ENCODE peak calls at places on chromosomes 11 and 22, in eight cellular contexts. V, O, P, H, G, L, Z and J are unnamed samples.

GRCh38 chr11:61961570-61962212 is 5.7 kb downstream of the FTH1 start:
- DNase-seq in L (peak), P (no peak), O (peak), V (peak), G (peak), H (no peak), Z (peak), J (peak)

GRCh38 chr11:45885921-45886721 is 670 bp downstream of the MAPK8IP1 start:
- DNase-seq in G (no peak), H (no peak), P (peak), V (no peak), L (no peak), O (no peak), Z (no peak), J (no peak)

GRCh38 chr11:106275151-106275550 is 197.7 kb downstream of the AASDHPPT start:
- DNase-seq in G (no peak), L (no peak), P (no peak), O (no peak), V (no peak), H (no peak), Z (no peak), J (no peak)

GRCh38 chr11:62539238-62539925 is 7.2 kb downstream of the AHNAK start:
- DNase-seq in Z (peak), P (peak), H (no peak), O (no peak), V (peak), L (peak), G (peak), J (peak)

GRCh38 chr11:9906043-9906791 is 242.3 kb downstream of the SWAP70 start:
- DNase-seq in O (no peak), L (peak), Z (no peak), P (no peak), V (no peak), H (no peak), G (no peak), J (no peak)

GRCh38 chr22:32576553-32577255 is 102.1 kb downstream of the FBXO7 start:
- DNase-seq in O (no peak), P (no peak), H (no peak), Z (no peak), G (no peak), V (no peak), L (no peak), J (no peak)

GRCh38 chr11:102253018-102253775 is 64.1 kb upstream of the BIRC3 start:
- DNase-seq in H (no peak), V (peak), L (no peak), P (no peak), G (no peak), O (no peak), Z (no peak), J (no peak)

GRCh38 chr22:42742940-42743339 is 22.3 kb upstream of the A4GALT start:
- DNase-seq in H (no peak), Z (no peak), O (no peak), L (no peak), G (no peak), V (no peak), P (peak), J (peak)

GRCh38 chr11:119316729-119317591 is at the start of gene MCAM:
- DNase-seq in V (no peak), P (peak), Z (no peak), O (no peak), L (no peak), H (no peak), G (no peak), J (peak)

GRCh38 chr11:113991170-113991569 is 16.3 kb downstream of the HTR3A start:
- DNase-seq in P (peak), H (no peak), Z (no peak), G (no peak), V (no peak), L (no peak), O (no peak), J (no peak)

GRCh38 chr22:25881353-25881752 is 139.4 kb downstream of the MYO18B start:
- DNase-seq in H (no peak), L (no peak), V (no peak), G (no peak), O (no peak), Z (no peak), P (no peak), J (no peak)

GRCh38 chr11:76850815-76851214 is 9.9 kb upstream of the ACER3 start:
- DNase-seq in G (peak), Z (no peak), L (no peak), H (no peak), P (no peak), O (peak), V (no peak), J (no peak)

GRCh38 chr11:68911731-68912130 is 8.0 kb downstream of the IGHMBP2 start:
- DNase-seq in Z (no peak), V (no peak), G (no peak), H (no peak), L (no peak), O (no peak), P (no peak), J (peak)

GRCh38 chr11:70771099-70771885 is 373.0 kb downstream of the CTTN start:
- DNase-seq in Z (no peak), O (no peak), G (no peak), P (no peak), V (no peak), L (no peak), H (no peak), J (no peak)

GRCh38 chr11:70509476-70509875 is 111.1 kb downstream of the CTTN start:
- DNase-seq in O (no peak), Z (no peak), H (no peak), P (no peak), L (no peak), V (no peak), G (no peak), J (no peak)

GRCh38 chr11:32094931-32095330 is 4.1 kb downstream of the RCN1 start:
- DNase-seq in Z (no peak), H (no peak), V (no peak), L (no peak), G (no peak), P (no peak), O (no peak), J (no peak)
- H3K4me3 ChIP-seq in Z (no peak), H (no peak), V (no peak), L (no peak), G (no peak), P (no peak), O (no peak), J (no peak)

DNA sequence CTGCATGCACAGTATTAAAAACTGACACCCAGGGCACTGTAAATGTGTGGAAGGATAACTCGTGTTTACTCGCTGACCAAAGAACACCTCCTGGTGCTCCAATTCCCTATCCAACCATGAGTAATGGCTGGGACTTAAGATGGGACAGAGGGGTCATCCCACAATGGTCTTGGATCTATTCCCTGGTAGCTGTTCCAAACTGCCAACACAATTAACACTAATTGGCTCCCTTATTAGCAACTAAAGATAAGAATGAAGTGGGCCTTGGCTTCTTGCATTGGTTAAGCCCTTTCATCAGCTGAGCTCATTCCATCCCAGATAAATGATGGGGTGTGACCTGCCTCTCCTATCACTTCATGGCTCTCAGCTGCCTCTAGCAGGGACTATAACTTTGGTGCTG is 1.5 kb upstream of the SIK3 start:
- DNase-seq in V (no peak), P (no peak), Z (no peak), O (no peak), G (no peak), L (no peak), H (no peak), J (no peak)
- TF ChIP-seq EP300 in V (no peak), P (no peak), Z (no peak), O (no peak), G (no peak), L (no peak), H (no peak), J (no peak)

GRCh38 chr11:40294343-40294723 is 1165.1 kb downstream of the LRRC4C start:
- DNase-seq in L (no peak), H (no peak), O (no peak), G (no peak), V (no peak), Z (no peak), P (no peak), J (no peak)
- H3K4me3 ChIP-seq in L (no peak), H (no peak), O (no peak), G (no peak), V (no peak), Z (peak), P (no peak), J (no peak)

DNA sequence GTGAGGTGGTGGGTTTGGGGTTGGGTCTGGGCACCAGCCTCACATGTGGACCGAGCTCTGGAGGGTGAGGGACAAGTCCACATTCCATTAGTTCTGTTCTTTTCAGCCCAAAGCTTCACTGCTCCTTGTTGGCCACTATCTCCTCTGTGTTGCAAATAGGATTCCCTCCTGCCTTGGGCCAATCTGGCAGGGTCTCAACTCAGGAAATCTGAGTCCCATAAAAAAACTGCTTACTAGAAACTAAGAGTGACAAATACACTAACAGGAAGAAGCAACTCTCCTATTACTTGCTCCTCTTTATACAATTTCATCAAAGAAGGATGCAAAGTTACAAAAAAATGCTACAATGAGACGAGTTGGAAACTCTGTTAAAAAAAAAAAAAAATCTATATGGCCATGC is 66.2 kb upstream of the CSNK1E start:
- DNase-seq in G (no peak), Z (no peak), L (no peak), V (no peak), H (no peak), P (no peak), O (no peak), J (no peak)
- TF ChIP-seq EP300 in G (no peak), Z (no peak), L (no peak), V (no peak), H (no peak), P (no peak), O (no peak), J (no peak)

GRCh38 chr11:66883021-66883968 is 26.4 kb downstream of the LRFN4 start:
- DNase-seq in P (peak), L (peak), O (no peak), V (peak), H (no peak), Z (peak), G (no peak), J (peak)
- H3K4me3 ChIP-seq in P (no peak), L (no peak), O (no peak), V (no peak), H (peak), Z (peak), G (no peak), J (peak)

DNA sequence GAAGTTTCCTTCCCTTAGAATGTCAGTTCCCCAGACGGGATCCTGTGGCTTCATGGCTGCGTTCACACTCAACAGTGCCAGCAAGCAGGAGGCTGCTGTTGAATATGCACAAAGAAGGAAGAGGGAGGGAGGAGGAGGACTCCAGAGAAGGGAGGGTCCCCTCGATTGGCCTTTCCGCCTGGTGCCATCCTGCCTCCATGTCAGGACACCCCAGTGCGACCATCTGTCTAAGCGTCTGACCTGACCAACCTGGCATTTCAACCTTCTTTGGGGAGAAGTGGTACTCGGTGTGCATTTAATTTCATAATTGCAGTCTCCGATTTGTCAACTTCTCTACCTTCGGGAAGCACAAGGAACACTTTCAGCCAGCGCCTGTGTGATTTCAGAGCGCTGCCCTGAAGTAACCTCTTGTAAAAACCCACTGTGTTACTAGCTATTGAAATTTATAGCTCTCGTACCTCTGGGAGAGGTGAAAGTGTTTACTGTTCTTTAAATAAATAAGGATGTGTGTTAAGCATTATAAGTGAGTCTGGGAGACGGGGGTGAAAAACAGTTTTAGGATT is 1491.9 kb downstream of the TBC1D22A start:
- DNase-seq in H (no peak), L (no peak), Z (no peak), G (no peak), O (no peak), V (peak), P (no peak), J (no peak)
- TF ChIP-seq EP300 in H (no peak), L (no peak), Z (no peak), G (no peak), O (no peak), V (no peak), P (no peak), J (no peak)

GRCh38 chr22:17772963-17773605 is 1.2 kb downstream of the BID start:
- DNase-seq in V (no peak), L (no peak), H (no peak), P (no peak), Z (no peak), G (no peak), O (no peak), J (peak)

GRCh38 chr22:17774206-17774927 is at the start of gene BID:
- DNase-seq in H (no peak), O (no peak), L (no peak), P (no peak), G (peak), V (peak), Z (peak), J (no peak)

GRCh38 chr22:17773606-17774205 is 563 bp downstream of the BID start:
- DNase-seq in H (no peak), V (peak), O (no peak), G (no peak), L (peak), P (peak), Z (peak), J (peak)

GRCh38 chr22:17775781-17776470 is 1.7 kb upstream of the BID start:
- DNase-seq in P (no peak), H (no peak), G (no peak), L (no peak), O (no peak), V (no peak), Z (no peak), J (no peak)

DNA sequence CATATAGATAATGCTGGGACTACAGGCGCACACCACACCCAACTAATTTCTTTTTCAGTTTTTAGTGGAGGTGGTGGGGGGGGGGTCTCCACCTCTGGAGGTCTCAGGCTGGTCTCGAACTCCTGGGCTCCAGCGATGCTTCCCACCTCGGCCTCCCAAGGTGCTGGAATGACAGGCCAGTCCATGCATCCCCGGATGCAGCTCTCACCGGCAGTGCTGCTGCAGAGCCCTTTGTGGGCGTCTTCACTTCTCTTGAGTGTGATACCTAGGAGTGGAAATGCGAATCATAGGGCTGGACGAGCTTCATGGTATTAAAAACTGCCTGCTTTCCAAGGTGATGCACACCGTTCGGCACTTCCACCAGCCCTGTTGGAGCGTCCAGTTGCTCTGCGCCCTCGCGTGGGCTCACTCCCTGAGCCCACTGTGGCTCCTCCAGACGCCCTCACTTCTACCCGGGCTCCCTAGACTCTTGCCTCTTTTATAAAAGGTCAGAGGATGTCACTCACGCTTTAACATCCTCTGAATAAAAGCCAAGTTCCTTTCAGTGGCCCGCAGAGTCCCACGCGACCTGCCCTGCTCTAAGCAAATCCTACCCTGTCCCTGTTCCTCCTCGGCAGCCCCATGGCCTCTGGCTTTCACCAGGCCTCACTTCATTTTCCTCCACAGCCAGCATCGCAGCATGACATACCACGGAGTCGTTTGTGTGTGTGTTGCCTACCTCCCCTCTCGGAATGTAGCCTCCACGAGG is 833 bp upstream of the BID start:
- DNase-seq in L (no peak), G (no peak), P (no peak), Z (no peak), V (no peak), O (no peak), H (no peak), J (no peak)
- H3K4me3 ChIP-seq in L (peak), G (no peak), P (peak), Z (peak), V (no peak), O (peak), H (peak), J (peak)